ENCODE peak calls at places on chromosomes 12 and 14, in four cellular contexts. Z is lung, O is upper lobe of left lung, W is Peyer's patch. U is an unnamed sample. For H3K9me3, the result is how much of the 10 kb centered on the place peaks cover.

GRCh38 chr14:47833006-47833405 is 157.6 kb upstream of the MDGA2 start:
- DNase-seq in Z (no peak), O (no peak), W (no peak), U (no peak)

GRCh38 chr12:34393086-34393820 is 371.0 kb downstream of the ALG10 start:
- DNase-seq in Z (no peak), O (peak), W (peak), U (no peak)

GRCh38 chr12:90953956-90954421 is 987 bp downstream of the CCER1 start:
- DNase-seq in Z (no peak), O (no peak), W (no peak), U (no peak)

GRCh38 chr14:59632381-59632780 is 55.8 kb upstream of the CCDC175 start:
- DNase-seq in Z (no peak), O (no peak), W (no peak), U (no peak)

GRCh38 chr14:87869619-87870583 is 123.1 kb downstream of the GALC start:
- DNase-seq in Z (no peak), O (no peak), W (no peak), U (peak)

GRCh38 chr12:118061876-118062791 is 1.2 kb upstream of the WSB2 start:
- DNase-seq in Z (peak), O (peak), W (peak), U (no peak)

GRCh38 chr14:70317969-70318634 is 41.4 kb downstream of the COX16 start:
- DNase-seq in Z (no peak), O (no peak), W (no peak), U (peak)

GRCh38 chr12:52646613-52647012 is 5.4 kb downstream of the KRT2 start:
- DNase-seq in Z (peak), O (no peak), W (no peak), U (no peak)

GRCh38 chr12:17992002-17992656 is 97.9 kb downstream of the RERGL start:
- DNase-seq in Z (no peak), O (no peak), W (no peak), U (no peak)

DNA sequence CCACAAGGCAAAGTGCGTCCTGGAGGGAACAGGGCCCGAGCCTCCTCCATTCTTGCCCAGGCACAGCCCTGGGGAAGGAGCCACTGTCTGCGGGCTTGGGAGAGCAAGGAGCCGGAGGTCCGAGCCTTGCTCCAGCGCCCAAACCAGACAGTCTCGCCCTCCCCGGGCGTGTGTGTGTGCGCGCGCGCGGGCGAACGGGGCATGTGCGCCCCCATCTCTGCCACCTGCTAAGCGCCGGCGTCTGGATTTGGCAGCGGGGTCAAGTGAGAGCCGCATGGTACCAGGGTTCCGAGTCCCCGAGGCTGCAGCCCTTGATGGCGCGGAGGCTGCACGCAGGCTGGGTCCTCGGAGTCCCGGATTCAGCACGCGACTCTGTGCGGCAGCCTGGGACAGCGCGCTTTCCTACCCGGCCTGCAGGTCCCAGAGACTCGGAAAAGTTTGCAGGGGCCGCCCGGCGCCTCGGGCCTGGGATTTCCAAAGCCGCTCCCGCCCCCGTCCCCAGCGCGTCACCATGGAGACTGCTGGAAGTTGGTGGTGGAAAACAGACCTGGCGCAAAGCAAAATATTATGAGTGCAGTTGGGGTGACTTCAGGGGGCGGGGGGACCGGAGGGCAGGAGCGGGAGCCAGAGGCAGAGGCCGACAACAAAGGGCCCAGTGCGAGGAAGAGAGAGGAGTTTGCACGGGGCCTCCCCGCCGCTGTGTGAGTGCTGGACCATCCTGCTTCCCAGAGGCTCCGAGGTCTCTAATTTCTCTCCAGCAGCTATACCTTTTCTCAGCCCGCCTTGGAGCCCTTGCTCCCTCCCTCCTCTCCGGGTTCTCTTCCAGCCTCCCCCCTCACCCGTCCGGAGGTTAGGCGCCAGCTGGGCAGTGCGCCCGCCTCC is 4.2 kb downstream of the RFX4 start:
- DNase-seq in Z (no peak), O (no peak), W (no peak), U (no peak)
- H3K27ac ChIP-seq in Z (no peak), O (no peak), W (no peak), U (no peak)

DNA sequence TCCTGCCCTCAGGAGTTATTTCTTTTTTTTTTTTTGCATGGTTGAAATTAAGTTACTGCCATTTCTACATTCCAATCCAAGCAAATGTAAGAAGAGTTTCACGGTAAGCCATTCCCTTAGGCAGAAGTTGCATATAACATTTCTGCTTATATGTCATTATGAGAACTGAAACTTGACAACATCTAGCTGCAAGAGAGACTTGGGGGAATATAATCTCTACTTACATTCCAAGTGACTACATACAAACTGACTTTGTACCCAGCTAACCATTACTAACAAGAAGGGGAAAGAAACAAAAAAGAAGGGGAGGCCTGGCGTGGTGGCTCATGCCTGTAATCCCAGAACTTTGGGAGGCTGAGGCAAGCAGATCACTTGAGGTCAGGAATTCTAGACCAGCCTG is 7.3 kb upstream of the RESF1 start:
- DNase-seq in Z (no peak), O (no peak), W (no peak), U (no peak)
- H3K9me3 ChIP-seq in Z (under half), O (under half), W (under half), U (under half)

DNA sequence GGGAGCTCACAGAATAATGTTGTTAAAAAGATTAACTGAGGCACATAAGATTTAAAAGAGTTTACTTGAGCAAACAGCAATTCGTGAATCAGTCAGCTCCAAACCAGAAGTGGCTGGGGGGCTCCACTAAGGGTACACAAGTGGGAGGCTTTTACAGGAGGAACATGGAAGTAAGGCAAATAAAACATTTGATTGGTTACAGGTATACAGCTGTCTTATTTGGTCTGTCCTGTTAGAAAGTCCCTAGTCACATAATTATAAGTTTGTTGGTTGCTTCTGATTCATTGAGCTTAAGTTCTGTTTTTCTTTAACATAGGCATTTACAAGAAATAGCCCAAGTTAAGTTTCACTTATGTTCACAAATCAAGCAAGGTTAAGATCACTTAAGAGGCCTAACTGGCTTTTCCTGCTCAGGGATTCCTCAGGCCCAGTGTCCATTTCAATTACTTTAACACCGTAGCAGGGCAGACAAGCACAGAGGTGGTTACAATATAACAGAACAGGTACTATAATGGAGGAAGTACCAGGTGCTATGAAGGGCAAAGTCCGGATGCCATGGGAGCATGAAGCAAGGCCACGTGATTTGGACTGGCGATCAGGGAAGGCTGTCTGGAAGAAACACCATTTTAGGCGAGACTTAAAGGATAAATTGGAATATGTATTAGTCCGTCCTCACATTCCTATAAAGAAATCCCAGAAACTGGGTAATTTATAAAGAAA is 12.3 kb upstream of the MYH7 start:
- DNase-seq in Z (no peak), O (no peak), W (peak), U (no peak)
- H3K27ac ChIP-seq in Z (no peak), O (no peak), W (peak), U (no peak)

DNA sequence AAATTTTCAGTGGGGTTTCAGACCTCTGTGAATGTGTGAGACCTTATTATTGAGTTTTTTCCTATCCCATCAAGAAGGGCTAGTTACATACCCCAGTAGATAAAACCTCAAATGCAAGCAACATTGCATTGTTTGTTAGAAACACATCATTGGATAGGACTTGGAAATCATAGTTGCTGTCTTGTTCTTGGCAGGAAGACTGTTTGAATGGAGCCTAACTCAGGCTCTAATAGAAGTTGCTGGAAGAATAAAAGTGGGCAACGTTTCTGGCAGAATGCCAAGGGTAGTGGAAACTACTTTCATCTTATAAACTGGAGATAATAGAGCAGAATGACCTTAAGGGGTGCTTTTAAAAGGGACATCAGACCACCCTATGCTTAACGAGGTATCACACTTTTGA is 9.8 kb upstream of the PTHLH start:
- DNase-seq in Z (no peak), O (no peak), W (no peak), U (no peak)
- H3K9me3 ChIP-seq in Z (under half), O (under half), W (under half), U (under half)

GRCh38 chr14:22465201-22465835 is 123.7 kb downstream of the DAD1 start:
- DNase-seq in Z (no peak), O (no peak), W (no peak), U (no peak)

GRCh38 chr14:22460461-22461195 is 128.4 kb downstream of the DAD1 start:
- DNase-seq in Z (no peak), O (no peak), W (no peak), U (no peak)

GRCh38 chr14:22463763-22464173 is 125.3 kb downstream of the DAD1 start:
- DNase-seq in Z (no peak), O (no peak), W (no peak), U (no peak)

GRCh38 chr14:22464422-22465142 is 124.4 kb downstream of the DAD1 start:
- DNase-seq in Z (no peak), O (no peak), W (no peak), U (no peak)

GRCh38 chr14:22462923-22463322 is 126.1 kb downstream of the DAD1 start:
- DNase-seq in Z (no peak), O (no peak), W (no peak), U (no peak)
- H3K27ac ChIP-seq in Z (no peak), O (no peak), W (no peak), U (no peak)

U was measured in AG04450.